ENCODE peak calls at places on chromosome 7, in four cellular contexts. One of them, this sample, is unnamed.

GRCh38 chr7:82050792-82051191 is 280.9 kb upstream of the HGF start:
- DNase-seq in KG1: no peak
- DNase-seq in amniotic epithelial cell: peak
- DNase-seq in osteoblast: no peak
- DNase-seq in this sample: no peak

GRCh38 chr7:83588602-83589240 is 60.2 kb downstream of the SEMA3E start:
- DNase-seq in KG1: no peak
- DNase-seq in amniotic epithelial cell: no peak
- DNase-seq in osteoblast: no peak
- DNase-seq in this sample: no peak

GRCh38 chr7:32360127-32360526 is 130.1 kb downstream of the LSM5 start:
- DNase-seq in KG1: no peak
- DNase-seq in amniotic epithelial cell: no peak
- DNase-seq in osteoblast: no peak
- DNase-seq in this sample: no peak

GRCh38 chr7:90337106-90337505 is 9.4 kb upstream of the GTPBP10 start:
- DNase-seq in KG1: no peak
- DNase-seq in amniotic epithelial cell: peak
- DNase-seq in osteoblast: no peak
- DNase-seq in this sample: no peak

GRCh38 chr7:41399171-41399570 is 303.7 kb downstream of the INHBA start:
- DNase-seq in KG1: no peak
- DNase-seq in amniotic epithelial cell: no peak
- DNase-seq in osteoblast: no peak
- DNase-seq in this sample: no peak

GRCh38 chr7:91692800-91693199 is 187.7 kb downstream of the MTERF1 start:
- DNase-seq in KG1: no peak
- DNase-seq in amniotic epithelial cell: peak
- DNase-seq in osteoblast: no peak
- DNase-seq in this sample: no peak

GRCh38 chr7:91940171-91940570 is 491 bp upstream of the AKAP9 start:
- DNase-seq in KG1: peak
- DNase-seq in amniotic epithelial cell: no peak
- DNase-seq in osteoblast: no peak
- DNase-seq in this sample: no peak

GRCh38 chr7:158164101-158165095 is 423.2 kb downstream of the PTPRN2 start:
- DNase-seq in KG1: no peak
- DNase-seq in amniotic epithelial cell: no peak
- DNase-seq in osteoblast: no peak
- DNase-seq in this sample: no peak

GRCh38 chr7:134878731-134879295 is 99.4 kb downstream of the CALD1 start:
- DNase-seq in KG1: no peak
- DNase-seq in amniotic epithelial cell: no peak
- DNase-seq in osteoblast: no peak
- DNase-seq in this sample: no peak